ENCODE peak calls at places on chromosomes 5 and 9, in four cellular contexts. One of them, this sample, is unnamed.

GRCh38 chr5:176542596-176543427 is 5.6 kb upstream of the RNF44 start:
- DNase-seq in OCI-LY7: peak; percentile 82
- DNase-seq in pancreas: no peak
- DNase-seq in astrocyte: no peak
- DNase-seq in this sample: peak; percentile 80

GRCh38 chr5:170849374-170849773 is 12.4 kb upstream of the RANBP17 start:
- DNase-seq in OCI-LY7: no peak
- DNase-seq in pancreas: no peak
- DNase-seq in astrocyte: no peak
- DNase-seq in this sample: no peak

GRCh38 chr5:172187118-172188032 is 649 bp downstream of the STK10 start:
- DNase-seq in OCI-LY7: peak; percentile 76
- DNase-seq in pancreas: peak; percentile 63
- DNase-seq in astrocyte: peak; percentile 69
- DNase-seq in this sample: peak; percentile 90

GRCh38 chr9:4301302-4301701 is 1.4 kb upstream of the GLIS3 start:
- DNase-seq in OCI-LY7: no peak
- DNase-seq in pancreas: no peak
- DNase-seq in astrocyte: peak; percentile 68
- DNase-seq in this sample: no peak

GRCh38 chr5:172713113-172713808 is 57.7 kb downstream of the DUSP1 start:
- DNase-seq in OCI-LY7: peak; percentile 54
- DNase-seq in pancreas: no peak
- DNase-seq in astrocyte: no peak
- DNase-seq in this sample: peak; percentile 85

GRCh38 chr9:114674798-114675554 is 7.0 kb downstream of the TEX48 start:
- DNase-seq in OCI-LY7: no peak
- DNase-seq in pancreas: no peak
- DNase-seq in astrocyte: peak; percentile 56
- DNase-seq in this sample: no peak

GRCh38 chr9:136721339-136722092 is 9.1 kb downstream of the DIPK1B start:
- DNase-seq in OCI-LY7: no peak
- DNase-seq in pancreas: no peak
- DNase-seq in astrocyte: peak; percentile 80
- DNase-seq in this sample: no peak

GRCh38 chr9:109315889-109316640 is 4.8 kb downstream of the EPB41L4B start:
- DNase-seq in OCI-LY7: no peak
- DNase-seq in pancreas: peak; percentile 94
- DNase-seq in astrocyte: peak; percentile 80
- DNase-seq in this sample: peak; percentile 93

GRCh38 chr5:124524552-124525232 is 221.7 kb downstream of the ZNF608 start:
- DNase-seq in OCI-LY7: peak; percentile 91
- DNase-seq in pancreas: no peak
- DNase-seq in astrocyte: no peak
- DNase-seq in this sample: no peak

GRCh38 chr9:68678430-68678829 is 26.6 kb upstream of the PIP5K1B start:
- DNase-seq in OCI-LY7: peak; percentile 84
- DNase-seq in pancreas: no peak
- DNase-seq in astrocyte: no peak
- DNase-seq in this sample: no peak

GRCh38 chr5:177427919-177428573 is 1.6 kb downstream of the GRK6 start:
- DNase-seq in OCI-LY7: peak; percentile 46
- DNase-seq in pancreas: peak; percentile 43
- DNase-seq in astrocyte: no peak
- DNase-seq in this sample: no peak

GRCh38 chr5:82808960-82809359 is 268.2 kb downstream of the TMEM167A start:
- DNase-seq in OCI-LY7: no peak
- DNase-seq in pancreas: no peak
- DNase-seq in astrocyte: no peak
- DNase-seq in this sample: no peak

GRCh38 chr5:81225463-81225862 is 7.7 kb upstream of the CKMT2 start:
- DNase-seq in OCI-LY7: no peak
- DNase-seq in pancreas: no peak
- DNase-seq in astrocyte: no peak
- DNase-seq in this sample: no peak

GRCh38 chr5:159412284-159413046 is 82.2 kb upstream of the IL12B start:
- DNase-seq in OCI-LY7: peak; percentile 30
- DNase-seq in pancreas: no peak
- DNase-seq in astrocyte: no peak
- DNase-seq in this sample: no peak

GRCh38 chr5:32107291-32107690 is 66.8 kb downstream of the GOLPH3 start:
- DNase-seq in OCI-LY7: no peak
- DNase-seq in pancreas: no peak
- DNase-seq in astrocyte: no peak
- DNase-seq in this sample: no peak

GRCh38 chr5:91419571-91420537 is 36.7 kb upstream of the ARRDC3 start:
- DNase-seq in OCI-LY7: peak; percentile 65
- DNase-seq in pancreas: peak; percentile 22
- DNase-seq in astrocyte: no peak
- DNase-seq in this sample: no peak

GRCh38 chr9:1337169-1337568 is 287.0 kb downstream of the DMRT2 start:
- DNase-seq in OCI-LY7: no peak
- DNase-seq in pancreas: no peak
- DNase-seq in astrocyte: no peak
- DNase-seq in this sample: no peak

GRCh38 chr9:113559834-113560620 is 96.5 kb downstream of the RGS3 start:
- DNase-seq in OCI-LY7: no peak
- DNase-seq in pancreas: no peak
- DNase-seq in astrocyte: no peak
- DNase-seq in this sample: peak; percentile 10

GRCh38 chr5:75037106-75037505 is 15.3 kb downstream of the GCNT4 start:
- DNase-seq in OCI-LY7: no peak
- DNase-seq in pancreas: peak; percentile 51
- DNase-seq in astrocyte: peak; percentile 76
- DNase-seq in this sample: no peak

GRCh38 chr5:66171349-66172344 is 27.5 kb downstream of the SREK1 start:
- DNase-seq in OCI-LY7: peak; percentile 82
- DNase-seq in pancreas: no peak
- DNase-seq in astrocyte: peak; percentile 46
- DNase-seq in this sample: no peak

GRCh38 chr5:117999939-118000549 is 988.3 kb downstream of the DTWD2 start:
- DNase-seq in OCI-LY7: no peak
- DNase-seq in pancreas: no peak
- DNase-seq in astrocyte: no peak
- DNase-seq in this sample: no peak

GRCh38 chr5:33936381-33937016 is at the start of gene RXFP3:
- DNase-seq in OCI-LY7: no peak
- DNase-seq in pancreas: no peak
- DNase-seq in astrocyte: peak; percentile 37
- DNase-seq in this sample: peak; percentile 70

GRCh38 chr9:136514022-136514714 is 31.3 kb upstream of the SEC16A start:
- DNase-seq in OCI-LY7: no peak
- DNase-seq in pancreas: no peak
- DNase-seq in astrocyte: no peak
- DNase-seq in this sample: no peak

GRCh38 chr5:111628901-111629300 is 116.6 kb upstream of the STARD4 start:
- DNase-seq in OCI-LY7: no peak
- DNase-seq in pancreas: no peak
- DNase-seq in astrocyte: no peak
- DNase-seq in this sample: no peak

GRCh38 chr9:108411632-108412031 is 444.2 kb downstream of the ACTL7B start:
- DNase-seq in OCI-LY7: no peak
- DNase-seq in pancreas: no peak
- DNase-seq in astrocyte: no peak
- DNase-seq in this sample: no peak

GRCh38 chr5:153445875-153446567 is 44.4 kb upstream of the GRIA1 start:
- DNase-seq in OCI-LY7: no peak
- DNase-seq in pancreas: peak; percentile 17
- DNase-seq in astrocyte: no peak
- DNase-seq in this sample: no peak

GRCh38 chr9:135768516-135769218 is 66.7 kb downstream of the KCNT1 start:
- DNase-seq in OCI-LY7: no peak
- DNase-seq in pancreas: no peak
- DNase-seq in astrocyte: no peak
- DNase-seq in this sample: no peak

GRCh38 chr5:150642567-150642927 is 2.1 kb downstream of the SYNPO start:
- DNase-seq in OCI-LY7: no peak
- DNase-seq in pancreas: peak; percentile 69
- DNase-seq in astrocyte: peak; percentile 90
- DNase-seq in this sample: peak; percentile 87

GRCh38 chr5:84393969-84394368 is 9.3 kb upstream of the EDIL3 start:
- DNase-seq in OCI-LY7: no peak
- DNase-seq in pancreas: no peak
- DNase-seq in astrocyte: peak; percentile 89
- DNase-seq in this sample: peak; percentile 73

GRCh38 chr5:14659821-14660607 is 4.5 kb upstream of the OTULIN start:
- DNase-seq in OCI-LY7: no peak
- DNase-seq in pancreas: no peak
- DNase-seq in astrocyte: peak; percentile 71
- DNase-seq in this sample: no peak

GRCh38 chr5:54738973-54739367 is 221.4 kb downstream of the SNX18 start:
- DNase-seq in OCI-LY7: no peak
- DNase-seq in pancreas: no peak
- DNase-seq in astrocyte: no peak
- DNase-seq in this sample: no peak

GRCh38 chr5:112626079-112626478 is 111.6 kb upstream of the APC start:
- DNase-seq in OCI-LY7: no peak
- DNase-seq in pancreas: no peak
- DNase-seq in astrocyte: no peak
- DNase-seq in this sample: no peak

GRCh38 chr5:158978061-158978745 is 121.5 kb downstream of the EBF1 start:
- DNase-seq in OCI-LY7: no peak
- DNase-seq in pancreas: no peak
- DNase-seq in astrocyte: peak; percentile 80
- DNase-seq in this sample: no peak

GRCh38 chr9:8917978-8918739 is 1118.6 kb upstream of the DMAC1 start:
- DNase-seq in OCI-LY7: no peak
- DNase-seq in pancreas: no peak
- DNase-seq in astrocyte: no peak
- DNase-seq in this sample: no peak

GRCh38 chr9:13587581-13587980 is 308.1 kb upstream of the MPDZ start:
- DNase-seq in OCI-LY7: no peak
- DNase-seq in pancreas: no peak
- DNase-seq in astrocyte: no peak
- DNase-seq in this sample: peak; percentile 55

DNA sequence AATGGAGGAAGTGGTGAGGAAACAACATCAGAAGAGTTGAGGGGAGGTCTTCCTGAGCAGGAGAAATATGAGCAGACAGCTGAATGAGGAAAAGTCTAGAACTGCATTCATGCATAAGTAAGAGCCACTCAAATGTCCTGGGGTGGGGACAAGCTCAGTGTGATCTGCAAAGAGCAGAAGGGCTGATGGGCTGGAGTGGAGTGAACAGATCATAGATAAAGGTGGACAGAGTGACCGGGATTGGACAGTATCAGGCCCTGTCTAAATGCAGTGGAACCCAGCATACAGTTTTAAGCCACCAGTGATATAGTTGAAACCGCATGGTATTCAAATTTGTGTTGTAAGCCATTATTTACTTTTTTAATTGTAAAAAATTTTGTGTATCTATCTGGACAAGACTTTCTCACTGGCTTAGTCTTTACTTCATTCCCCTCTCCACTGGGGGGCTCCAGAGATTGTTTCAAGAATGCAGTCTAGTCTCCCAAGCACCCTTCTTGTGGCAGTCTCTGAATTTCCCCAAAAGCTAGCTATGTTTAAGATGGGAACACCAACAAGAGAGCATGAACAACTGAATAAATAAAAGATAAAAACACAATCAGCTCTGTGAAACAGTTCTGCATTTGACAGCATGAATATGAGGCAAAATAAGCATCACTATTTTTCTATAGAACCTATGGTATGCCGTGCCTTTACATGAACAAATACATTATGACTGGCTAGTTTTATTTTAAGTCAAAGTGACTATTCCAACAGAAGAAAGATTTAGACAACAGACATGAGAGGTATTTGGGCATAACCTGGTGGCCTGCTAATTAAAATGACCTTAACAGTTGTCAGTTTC is 10.7 kb upstream of the STK32A start:
- DNase-seq in OCI-LY7: peak; percentile 3
- DNase-seq in pancreas: peak; percentile 29
- DNase-seq in astrocyte: peak; percentile 32
- DNase-seq in this sample: no peak
- H3K27ac ChIP-seq in OCI-LY7: no peak overlapping the region
- H3K27ac ChIP-seq in pancreas: no peak overlapping the region
- H3K27ac ChIP-seq in astrocyte: no peak overlapping the region
- H3K27ac ChIP-seq in this sample: no peak overlapping the region

GRCh38 chr5:62589504-62589903 is 10.9 kb downstream of the LRRC70 start:
- DNase-seq in OCI-LY7: no peak
- DNase-seq in pancreas: no peak
- DNase-seq in astrocyte: no peak
- DNase-seq in this sample: no peak
- H3K36me3 ChIP-seq in OCI-LY7: peaks cover 42% of the 10 kb centered on the region
- H3K36me3 ChIP-seq in pancreas: no peaks in the 10 kb centered on the region
- H3K36me3 ChIP-seq in astrocyte: peaks cover 3% of the 10 kb centered on the region
- H3K36me3 ChIP-seq in this sample: no peaks in the 10 kb centered on the region

DNA sequence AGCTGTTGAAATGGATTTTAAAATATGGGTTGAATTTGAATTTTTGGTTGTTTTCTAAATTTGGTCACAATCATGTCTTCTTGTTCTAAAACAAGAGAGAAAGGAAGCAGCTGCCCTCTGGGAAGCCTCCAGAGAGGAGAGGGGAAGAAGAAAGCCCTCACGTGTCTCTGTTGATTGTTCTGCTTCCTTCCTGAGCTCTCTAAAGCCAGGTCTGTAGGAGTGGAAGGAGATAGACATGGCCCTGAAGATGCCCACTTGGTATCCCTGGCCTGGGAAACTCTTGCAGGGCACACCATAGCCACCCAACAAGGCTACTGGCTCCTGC is 59.6 kb downstream of the GALNT12 start:
- DNase-seq in OCI-LY7: no peak
- DNase-seq in pancreas: no peak
- DNase-seq in astrocyte: no peak
- DNase-seq in this sample: no peak
- H3K27ac ChIP-seq in OCI-LY7: no peak overlapping the region
- H3K27ac ChIP-seq in pancreas: peak overlapping the region; percentile 62
- H3K27ac ChIP-seq in astrocyte: no peak overlapping the region
- H3K27ac ChIP-seq in this sample: peak overlapping the region; percentile 35

GRCh38 chr9:93355827-93356226 is 95.7 kb upstream of the FAM120A start:
- DNase-seq in OCI-LY7: no peak
- DNase-seq in pancreas: no peak
- DNase-seq in astrocyte: no peak
- DNase-seq in this sample: no peak
- H3K36me3 ChIP-seq in OCI-LY7: no peaks in the 10 kb centered on the region
- H3K36me3 ChIP-seq in pancreas: no peaks in the 10 kb centered on the region
- H3K36me3 ChIP-seq in astrocyte: no peaks in the 10 kb centered on the region
- H3K36me3 ChIP-seq in this sample: no peaks in the 10 kb centered on the region

This sample was measured in kidney.